ENCODE peak calls at places on chromosomes 2 and 18, in eight cellular contexts. B, K, L, M, F, Q, S and Y are unnamed samples.
A peak's percentile ranks its signal among the peaks of the same experiment; 100 is the strongest.

GRCh38 chr2:74333175-74333574 is 10.0 kb downstream of the SLC4A5 start:
- DNase-seq in M (no peak), L (no peak), Q (no peak), F (peak; percentile 44), B (peak; percentile 34), K (peak; percentile 4), S (no peak), Y (no peak)

GRCh38 chr2:69490486-69490885 is 53.3 kb upstream of the NFU1 start:
- DNase-seq in B (no peak), S (no peak), K (no peak), Q (no peak), F (no peak), M (no peak), L (no peak), Y (no peak)

GRCh38 chr18:71326826-71327225 is 1038.0 kb downstream of the SOCS6 start:
- DNase-seq in F (no peak), S (no peak), B (no peak), Q (no peak), L (no peak), K (no peak), M (no peak), Y (no peak)

GRCh38 chr2:135532581-135532980 is 1.3 kb downstream of the R3HDM1 start:
- DNase-seq in S (no peak), F (no peak), K (no peak), L (no peak), B (no peak), M (no peak), Q (no peak), Y (no peak)

GRCh38 chr2:109157563-109158105 is 28.6 kb downstream of the SH3RF3 start:
- DNase-seq in B (no peak), Q (no peak), S (no peak), M (no peak), L (no peak), K (no peak), F (no peak), Y (no peak)

GRCh38 chr2:127105656-127106456 is 1.1 kb downstream of the BIN1 start:
- DNase-seq in M (no peak), Q (peak; percentile 53), S (peak; percentile 54), B (no peak), L (peak; percentile 80), K (no peak), F (peak; percentile 43), Y (no peak)

GRCh38 chr2:180657054-180657453 is 323.4 kb upstream of the UBE2E3 start:
- DNase-seq in K (no peak), Q (no peak), B (no peak), M (no peak), L (no peak), S (no peak), F (peak; percentile 80), Y (no peak)

GRCh38 chr2:102147935-102148334 is 5.4 kb downstream of the IL1R1 start:
- DNase-seq in L (no peak), M (no peak), F (no peak), S (no peak), K (no peak), B (no peak), Q (no peak), Y (peak; percentile 70)

GRCh38 chr2:67798536-67799160 is 264.2 kb downstream of the C1D start:
- DNase-seq in K (no peak), B (no peak), F (no peak), S (no peak), Q (no peak), L (no peak), M (no peak), Y (no peak)

GRCh38 chr2:240912878-240913809 is 7.0 kb downstream of the CROCC2 start:
- DNase-seq in K (no peak), L (no peak), B (no peak), Q (no peak), F (no peak), S (no peak), M (no peak), Y (no peak)

GRCh38 chr2:240922982-240923537 is 16.9 kb downstream of the CROCC2 start:
- DNase-seq in K (no peak), S (peak; percentile 43), B (no peak), F (no peak), L (peak; percentile 48), Q (no peak), M (no peak), Y (no peak)